ENCODE peak calls at places on chromosome 13, in eight cellular contexts. O, R, S, L, X, Z, D and N are unnamed samples.

GRCh38 chr13:59545007-59545406 is 618.7 kb downstream of the DIAPH3 start:
- DNase-seq in O (no peak), R (no peak), S (no peak), L (no peak), X (no peak), Z (no peak), D (no peak), N (no peak)

GRCh38 chr13:79457948-79458347 is 23.0 kb upstream of the NDFIP2 start:
- DNase-seq in O (no peak), R (no peak), S (no peak), L (peak), X (no peak), Z (no peak), D (peak), N (no peak)

GRCh38 chr13:51806571-51806970 is 2.6 kb upstream of the DHRS12 start:
- DNase-seq in O (no peak), R (no peak), S (no peak), L (peak), X (no peak), Z (no peak), D (no peak), N (no peak)

GRCh38 chr13:47859129-47859528 is 141.9 kb downstream of the SUCLA2 start:
- DNase-seq in O (no peak), R (no peak), S (no peak), L (no peak), X (no peak), Z (no peak), D (no peak), N (no peak)

GRCh38 chr13:101474419-101474957 is 22.0 kb downstream of the ITGBL1 start:
- DNase-seq in O (no peak), R (no peak), S (no peak), L (peak), X (peak), Z (no peak), D (peak), N (no peak)

GRCh38 chr13:43977911-43978310 is 98.2 kb downstream of the LACC1 start:
- DNase-seq in O (no peak), R (no peak), S (no peak), L (no peak), X (no peak), Z (no peak), D (no peak), N (no peak)

GRCh38 chr13:73722120-73722519 is 412.1 kb downstream of the KLF12 start:
- DNase-seq in O (no peak), R (no peak), S (no peak), L (peak), X (no peak), Z (no peak), D (peak), N (no peak)

GRCh38 chr13:92719868-92720267 is 506.7 kb upstream of the GPC6 start:
- DNase-seq in O (no peak), R (no peak), S (no peak), L (no peak), X (no peak), Z (no peak), D (no peak), N (no peak)

GRCh38 chr13:64073203-64073602 is 2657.6 kb upstream of the PCDH20 start:
- DNase-seq in O (no peak), R (no peak), S (no peak), L (no peak), X (no peak), Z (no peak), D (no peak), N (no peak)

GRCh38 chr13:32051156-32051555 is 19.6 kb downstream of the FRY start:
- DNase-seq in O (no peak), R (no peak), S (no peak), L (no peak), X (no peak), Z (no peak), D (no peak), N (no peak)

GRCh38 chr13:32059511-32059984 is 28.0 kb downstream of the FRY start:
- DNase-seq in O (no peak), R (no peak), S (no peak), L (no peak), X (no peak), Z (no peak), D (peak), N (no peak)

GRCh38 chr13:32060319-32060924 is 28.8 kb downstream of the FRY start:
- DNase-seq in O (no peak), R (no peak), S (peak), L (peak), X (no peak), Z (no peak), D (no peak), N (no peak)

DNA sequence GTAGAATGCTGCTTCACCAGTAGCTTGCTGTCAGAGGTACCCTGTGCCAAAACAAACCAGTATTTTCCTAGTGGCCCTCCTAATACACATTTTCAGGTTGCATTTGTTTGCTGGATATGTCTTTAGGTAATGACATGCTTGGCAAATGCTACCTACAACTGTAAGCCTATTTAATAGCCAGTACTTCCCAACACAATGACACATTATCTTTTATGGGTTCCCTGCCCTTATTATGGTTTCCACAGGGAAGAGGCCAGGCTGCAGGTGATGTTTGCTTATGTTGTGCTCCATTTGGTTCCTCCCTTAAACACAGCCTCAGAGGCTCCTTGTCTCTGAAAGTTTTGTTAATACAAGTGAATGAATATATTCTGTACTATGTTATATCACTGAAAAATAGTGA is 24.7 kb downstream of the FRY start:
- DNase-seq in O (no peak), R (no peak), S (no peak), L (no peak), X (no peak), Z (no peak), D (no peak), N (no peak)
- H3K4me3 ChIP-seq in O (no peak), R (no peak), S (no peak), L (no peak), X (no peak), Z (no peak), D (no peak), N (no peak)

GRCh38 chr13:25114220-25114619 is 18.3 kb downstream of the PABPC3 start:
- DNase-seq in O (no peak), R (peak), S (peak), L (peak), X (no peak), Z (peak), D (peak), N (no peak)
- TF ChIP-seq CTCF in O (peak), R (peak), S (peak), L (peak), X (peak), Z (peak), D (peak), N (peak)

GRCh38 chr13:83753912-83754624 is 128.2 kb downstream of the SLITRK1 start:
- DNase-seq in O (no peak), R (no peak), S (no peak), L (peak), X (no peak), Z (peak), D (no peak), N (no peak)

DNA sequence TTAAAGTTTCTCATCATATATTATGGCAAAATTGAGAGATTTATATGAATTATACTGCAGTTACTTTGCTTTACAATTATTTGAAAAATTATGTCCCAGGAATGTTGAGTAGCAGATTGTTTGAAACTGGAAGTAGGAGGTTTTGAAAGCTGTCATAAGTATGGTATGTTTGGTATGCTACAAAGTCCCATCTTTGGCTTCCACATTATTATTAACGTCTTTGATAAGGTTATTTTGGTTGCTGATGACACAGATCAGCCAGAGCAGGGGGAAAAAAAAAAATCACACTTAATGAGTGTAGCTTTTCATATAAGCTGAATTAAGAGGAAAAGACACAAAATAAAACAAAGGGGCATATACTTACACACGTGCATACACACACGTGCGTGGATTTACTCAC is 130.1 kb downstream of the SLITRK1 start:
- DNase-seq in O (no peak), R (no peak), S (no peak), L (peak), X (no peak), Z (no peak), D (no peak), N (no peak)
- H3K27ac ChIP-seq in O (no peak), R (no peak), S (no peak), L (no peak), X (no peak), Z (no peak), D (no peak), N (no peak)

GRCh38 chr13:67303661-67304333 is 73.7 kb upstream of the PCDH9 start:
- DNase-seq in O (no peak), R (no peak), S (no peak), L (no peak), X (no peak), Z (no peak), D (no peak), N (no peak)

GRCh38 chr13:67296511-67296910 is 66.4 kb upstream of the PCDH9 start:
- DNase-seq in O (no peak), R (no peak), S (no peak), L (peak), X (no peak), Z (no peak), D (no peak), N (no peak)

GRCh38 chr13:67298297-67298696 is 68.2 kb upstream of the PCDH9 start:
- DNase-seq in O (no peak), R (no peak), S (no peak), L (peak), X (no peak), Z (no peak), D (no peak), N (no peak)

GRCh38 chr13:67299072-67299635 is 69.0 kb upstream of the PCDH9 start:
- DNase-seq in O (no peak), R (no peak), S (no peak), L (peak), X (no peak), Z (no peak), D (no peak), N (no peak)

DNA sequence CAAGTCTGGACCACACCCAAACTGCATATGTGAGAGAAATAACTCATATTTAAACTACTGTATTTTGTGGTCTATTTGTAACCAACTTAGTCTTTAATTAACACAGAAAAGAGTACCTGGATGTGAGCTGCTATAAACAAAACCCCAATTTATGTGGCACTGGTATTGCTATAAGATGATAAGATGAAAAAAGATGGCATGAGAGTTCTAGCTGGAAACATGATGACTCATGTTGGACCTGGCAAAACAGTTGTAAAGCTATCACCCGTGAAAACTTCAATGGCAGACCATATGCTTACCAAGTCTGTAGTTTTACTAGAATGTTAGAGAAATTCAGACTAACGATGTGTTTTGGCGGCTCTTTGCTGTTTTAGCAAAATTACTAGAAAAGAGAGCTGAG is 69.6 kb upstream of the PCDH9 start:
- DNase-seq in O (no peak), R (no peak), S (no peak), L (peak), X (no peak), Z (no peak), D (no peak), N (no peak)
- H3K4me3 ChIP-seq in O (no peak), R (no peak), S (no peak), L (peak), X (no peak), Z (no peak), D (no peak), N (no peak)